ENCODE peak calls at places on chromosomes 13 and 19, in nine cellular contexts. R, P, F, G, V, I, W, Q and N are unnamed samples.
A peak's percentile ranks its signal among the peaks of the same experiment; 100 is the strongest.

GRCh38 chr19:1675633-1676350 is 23.4 kb upstream of the TCF3 start:
- DNase-seq in I (no peak), W (no peak), R (no peak), V (no peak), F (no peak), G (no peak), Q (no peak), P (no peak), N (peak; percentile 41)

GRCh38 chr13:114019367-114019766 is 45.5 kb upstream of the C13orf46 start:
- DNase-seq in F (no peak), W (no peak), I (no peak), V (no peak), R (no peak), P (no peak), G (no peak), Q (no peak), N (peak; percentile 57)

GRCh38 chr19:12913871-12914690 is 5.0 kb downstream of the SYCE2 start:
- DNase-seq in Q (no peak), F (no peak), G (no peak), R (peak; percentile 48), P (no peak), W (peak; percentile 67), V (no peak), I (no peak), N (no peak)

GRCh38 chr19:44113138-44113783 is at the start of gene ZNF225:
- DNase-seq in V (peak; percentile 94), F (peak; percentile 94), G (peak; percentile 98), R (peak; percentile 98), I (peak; percentile 90), Q (peak; percentile 99), P (peak; percentile 98), W (peak; percentile 98), N (peak; percentile 90)

GRCh38 chr13:111859361-111860105 is 207.4 kb upstream of the SOX1 start:
- DNase-seq in I (no peak), P (no peak), F (no peak), Q (no peak), W (no peak), R (no peak), V (no peak), G (no peak), N (no peak)

GRCh38 chr19:29084266-29084665 is 128.7 kb downstream of the UQCRFS1 start:
- DNase-seq in G (no peak), V (no peak), W (peak; percentile 21), P (peak; percentile 22), F (no peak), Q (peak; percentile 13), I (no peak), R (peak; percentile 31), N (peak; percentile 40)

GRCh38 chr13:31846984-31847752 is 107.8 kb downstream of the RXFP2 start:
- DNase-seq in I (no peak), V (no peak), R (peak; percentile 8), Q (no peak), P (no peak), W (no peak), G (no peak), F (no peak), N (no peak)

GRCh38 chr13:70758932-70759331 is 650.7 kb upstream of the KLHL1 start:
- DNase-seq in R (no peak), I (no peak), Q (no peak), W (no peak), G (no peak), V (no peak), F (no peak), P (no peak), N (no peak)

GRCh38 chr19:3945838-3946237 is 13.0 kb downstream of the NMRK2 start:
- DNase-seq in F (no peak), I (no peak), V (no peak), Q (peak; percentile 35), P (peak; percentile 16), R (peak; percentile 64), G (no peak), W (peak; percentile 37), N (no peak)

GRCh38 chr13:94711561-94712286 is 621 bp downstream of the SOX21 start:
- DNase-seq in F (no peak), V (no peak), P (no peak), R (peak; percentile 28), W (peak; percentile 6), G (no peak), I (no peak), Q (no peak), N (no peak)

GRCh38 chr19:47228168-47228936 is 2.6 kb downstream of the BBC3 start:
- DNase-seq in P (peak; percentile 29), Q (peak; percentile 22), V (peak; percentile 52), F (no peak), W (peak; percentile 48), I (no peak), R (no peak), G (no peak), N (no peak)

GRCh38 chr13:71806885-71807284 is 60.1 kb downstream of the DACH1 start:
- DNase-seq in Q (no peak), F (no peak), G (no peak), P (no peak), W (no peak), I (no peak), R (no peak), V (no peak), N (no peak)

GRCh38 chr13:26653310-26653709 is 95.8 kb downstream of the WASF3 start:
- DNase-seq in P (peak; percentile 57), I (no peak), Q (no peak), F (no peak), V (no peak), R (peak; percentile 69), W (peak; percentile 66), G (no peak), N (no peak)

GRCh38 chr19:37362733-37363132 is 8.2 kb upstream of the ZNF527 start:
- DNase-seq in F (no peak), R (peak; percentile 12), G (no peak), I (no peak), V (no peak), W (no peak), P (no peak), Q (no peak), N (no peak)

GRCh38 chr13:30301827-30302226 is 5.5 kb downstream of the KATNAL1 start:
- DNase-seq in F (no peak), V (no peak), P (peak; percentile 23), I (no peak), G (no peak), R (peak; percentile 8), W (no peak), Q (no peak), N (no peak)

GRCh38 chr19:23415561-23416191 is 20.4 kb upstream of the ZNF91 start:
- DNase-seq in I (no peak), R (no peak), W (no peak), V (no peak), P (no peak), F (no peak), G (no peak), Q (no peak), N (peak; percentile 72)

GRCh38 chr13:77329133-77330008 is 2.5 kb upstream of the MYCBP2 start:
- DNase-seq in F (peak; percentile 92), I (peak; percentile 76), Q (peak; percentile 98), V (peak; percentile 64), R (peak; percentile 96), P (peak; percentile 96), G (peak; percentile 90), W (peak; percentile 98), N (peak; percentile 73)
- TF ChIP-seq CTCF in F (no peak), I (no peak), Q (no peak), V (no peak), R (no peak), P (no peak), G (no peak), W (no peak), N (no peak)

GRCh38 chr13:45194081-45194939 is 6.5 kb downstream of the KCTD4 start:
- DNase-seq in Q (peak; percentile 87), R (peak; percentile 71), V (peak; percentile 24), I (peak; percentile 43), F (peak; percentile 31), G (peak; percentile 76), P (no peak), W (peak; percentile 46), N (no peak)
- TF ChIP-seq CTCF in Q (peak; percentile 84), R (peak; percentile 72), V (no peak), I (peak; percentile 26), F (peak; percentile 78), G (peak; percentile 44), P (peak; percentile 42), W (peak; percentile 56), N (peak; percentile 10)

DNA sequence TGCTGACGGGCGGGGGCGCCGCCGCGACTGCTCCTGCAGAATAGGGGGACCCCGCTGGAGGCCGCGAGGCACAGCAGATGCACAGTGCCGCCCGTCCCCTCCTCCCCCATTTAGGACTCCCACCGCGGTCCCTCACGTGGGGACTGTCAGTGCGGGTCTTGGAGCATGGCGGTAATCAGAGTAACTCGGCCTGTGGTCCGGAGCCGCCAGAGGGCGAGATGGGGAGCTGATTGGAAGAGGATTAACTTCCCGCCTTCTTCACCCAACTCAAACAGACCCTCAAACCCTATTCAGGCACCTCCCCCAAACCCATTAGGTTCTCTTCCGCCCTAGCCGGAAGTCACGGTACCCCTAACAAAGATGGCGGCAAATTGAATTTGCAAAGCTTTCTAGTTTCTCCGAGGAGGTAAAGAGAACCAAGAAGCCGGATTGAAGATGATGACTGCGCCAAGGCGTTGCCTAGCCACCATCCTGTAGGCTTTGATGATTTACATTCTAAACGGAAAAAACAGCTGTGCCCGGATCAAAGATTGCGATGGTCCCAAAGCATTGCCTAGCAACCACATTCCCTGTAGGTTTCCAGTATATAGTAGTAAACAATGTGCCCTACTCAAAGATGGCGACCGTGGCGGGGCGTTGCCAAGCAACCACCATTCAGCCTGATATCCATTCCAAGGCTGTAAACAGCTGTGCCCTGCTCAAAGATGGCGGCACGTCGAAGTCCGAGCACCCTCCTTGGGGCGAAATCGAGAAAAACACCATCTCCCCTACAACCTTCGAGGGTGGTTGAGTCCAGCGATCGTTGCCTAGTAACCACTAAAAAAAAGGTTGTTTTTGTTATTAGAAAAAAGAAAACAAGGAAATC is at the start of gene FUZ:
- DNase-seq in V (peak; percentile 95), P (peak; percentile 99), G (peak; percentile 98), F (peak; percentile 96), I (peak; percentile 94), Q (peak; percentile 99), R (peak; percentile 99), W (peak; percentile 99), N (peak; percentile 91)
- TF ChIP-seq CTCF in V (peak; percentile 38), P (peak; percentile 58), G (no peak), F (peak; percentile 15), I (no peak), Q (peak; percentile 32), R (peak; percentile 24), W (peak; percentile 26), N (no peak)

GRCh38 chr13:98108330-98108729 is 34.6 kb upstream of the FARP1 start:
- DNase-seq in Q (peak; percentile 22), P (no peak), R (no peak), V (no peak), F (no peak), G (no peak), W (peak; percentile 73), I (no peak), N (no peak)

GRCh38 chr13:98099627-98100026 is 43.3 kb upstream of the FARP1 start:
- DNase-seq in P (no peak), G (no peak), Q (no peak), I (no peak), V (no peak), W (no peak), R (no peak), F (no peak), N (no peak)

GRCh38 chr13:98105929-98106336 is 37.0 kb upstream of the FARP1 start:
- DNase-seq in F (no peak), W (peak; percentile 74), R (no peak), G (no peak), P (peak; percentile 64), V (no peak), Q (peak; percentile 62), I (no peak), N (no peak)

GRCh38 chr13:98103531-98103930 is 39.4 kb upstream of the FARP1 start:
- DNase-seq in P (peak; percentile 29), V (no peak), W (peak; percentile 29), Q (no peak), G (no peak), R (no peak), F (no peak), I (no peak), N (no peak)

GRCh38 chr13:98103942-98104880 is 38.7 kb upstream of the FARP1 start:
- DNase-seq in V (no peak), W (no peak), R (peak; percentile 43), Q (peak; percentile 27), F (no peak), P (peak; percentile 47), I (no peak), G (no peak), N (no peak)
- TF ChIP-seq CTCF in V (no peak), W (peak; percentile 45), R (peak; percentile 53), Q (peak; percentile 29), F (peak; percentile 8), P (peak; percentile 74), I (no peak), G (no peak), N (no peak)